ENCODE peak calls at places on chromosomes 5 and 9, in seven cellular contexts. One of them, this sample, is unnamed. For H3K27me3, the result is how much of the 10 kb centered on the place peaks cover.

GRCh38 chr9:94623253-94623652 is 16.1 kb downstream of the FBP1 start:
- DNase-seq in brain microvascular endothelial cell: no peak
- DNase-seq in A673: peak
- DNase-seq in ovary: no peak
- DNase-seq in spleen: peak
- DNase-seq in WERI-Rb-1: peak
- DNase-seq in effector memory CD4-positive, alpha-beta T cell: no peak
- DNase-seq in this sample: peak

GRCh38 chr5:1502046-1502736 is 21.6 kb downstream of the LPCAT1 start:
- DNase-seq in brain microvascular endothelial cell: no peak
- DNase-seq in WERI-Rb-1: no peak
- DNase-seq in A673: peak
- DNase-seq in ovary: no peak
- DNase-seq in spleen: peak
- DNase-seq in effector memory CD4-positive, alpha-beta T cell: peak
- DNase-seq in this sample: peak

GRCh38 chr9:95494416-95495371 is 22.1 kb downstream of the PTCH1 start:
- DNase-seq in spleen: peak
- DNase-seq in brain microvascular endothelial cell: no peak
- DNase-seq in ovary: no peak
- DNase-seq in WERI-Rb-1: peak
- DNase-seq in effector memory CD4-positive, alpha-beta T cell: peak
- DNase-seq in A673: peak
- DNase-seq in this sample: peak

GRCh38 chr9:76136986-76137385 is 246.5 kb downstream of the PCSK5 start:
- DNase-seq in WERI-Rb-1: no peak
- DNase-seq in ovary: peak
- DNase-seq in effector memory CD4-positive, alpha-beta T cell: no peak
- DNase-seq in brain microvascular endothelial cell: peak
- DNase-seq in spleen: no peak
- DNase-seq in A673: no peak
- DNase-seq in this sample: no peak

GRCh38 chr5:139863361-139863760 is 67.8 kb downstream of the PSD2 start:
- DNase-seq in WERI-Rb-1: no peak
- DNase-seq in brain microvascular endothelial cell: no peak
- DNase-seq in A673: no peak
- DNase-seq in spleen: no peak
- DNase-seq in ovary: peak
- DNase-seq in effector memory CD4-positive, alpha-beta T cell: no peak
- DNase-seq in this sample: no peak

GRCh38 chr5:98109561-98110006 is 663.9 kb upstream of the RGMB start:
- DNase-seq in ovary: no peak
- DNase-seq in brain microvascular endothelial cell: peak
- DNase-seq in spleen: no peak
- DNase-seq in A673: no peak
- DNase-seq in effector memory CD4-positive, alpha-beta T cell: no peak
- DNase-seq in WERI-Rb-1: no peak
- DNase-seq in this sample: no peak

GRCh38 chr5:68924490-68925145 is 169.2 kb upstream of the SLC30A5 start:
- DNase-seq in ovary: peak
- DNase-seq in brain microvascular endothelial cell: peak
- DNase-seq in WERI-Rb-1: no peak
- DNase-seq in A673: no peak
- DNase-seq in effector memory CD4-positive, alpha-beta T cell: no peak
- DNase-seq in spleen: no peak
- DNase-seq in this sample: no peak

GRCh38 chr5:73103885-73104284 is 16.5 kb upstream of the TMEM171 start:
- DNase-seq in ovary: no peak
- DNase-seq in A673: no peak
- DNase-seq in effector memory CD4-positive, alpha-beta T cell: no peak
- DNase-seq in spleen: no peak
- DNase-seq in brain microvascular endothelial cell: no peak
- DNase-seq in WERI-Rb-1: no peak
- DNase-seq in this sample: no peak

GRCh38 chr9:93254806-93255519 is 71.0 kb downstream of the WNK2 start:
- DNase-seq in effector memory CD4-positive, alpha-beta T cell: no peak
- DNase-seq in brain microvascular endothelial cell: no peak
- DNase-seq in A673: no peak
- DNase-seq in WERI-Rb-1: peak
- DNase-seq in ovary: peak
- DNase-seq in spleen: peak
- DNase-seq in this sample: peak

GRCh38 chr9:101037433-101037832 is 8.9 kb downstream of the PLPPR1 start:
- DNase-seq in ovary: no peak
- DNase-seq in spleen: no peak
- DNase-seq in brain microvascular endothelial cell: no peak
- DNase-seq in effector memory CD4-positive, alpha-beta T cell: no peak
- DNase-seq in WERI-Rb-1: no peak
- DNase-seq in A673: no peak
- DNase-seq in this sample: no peak

GRCh38 chr9:112338561-112338960 is 5.1 kb upstream of the PTBP3 start:
- DNase-seq in A673: no peak
- DNase-seq in WERI-Rb-1: no peak
- DNase-seq in spleen: no peak
- DNase-seq in effector memory CD4-positive, alpha-beta T cell: no peak
- DNase-seq in ovary: no peak
- DNase-seq in brain microvascular endothelial cell: peak
- DNase-seq in this sample: no peak

GRCh38 chr9:8037745-8038144 is 238.2 kb upstream of the DMAC1 start:
- DNase-seq in spleen: no peak
- DNase-seq in effector memory CD4-positive, alpha-beta T cell: no peak
- DNase-seq in A673: no peak
- DNase-seq in brain microvascular endothelial cell: no peak
- DNase-seq in ovary: no peak
- DNase-seq in WERI-Rb-1: no peak
- DNase-seq in this sample: no peak
- H3K4me3 ChIP-seq in spleen: no peak
- H3K4me3 ChIP-seq in effector memory CD4-positive, alpha-beta T cell: no peak
- H3K4me3 ChIP-seq in A673: no peak
- H3K4me3 ChIP-seq in brain microvascular endothelial cell: no peak
- H3K4me3 ChIP-seq in ovary: no peak
- H3K4me3 ChIP-seq in WERI-Rb-1: no peak
- H3K4me3 ChIP-seq in this sample: no peak

GRCh38 chr9:113798062-113799030 is 77.8 kb upstream of the ZNF618 start:
- DNase-seq in ovary: no peak
- DNase-seq in WERI-Rb-1: no peak
- DNase-seq in spleen: no peak
- DNase-seq in brain microvascular endothelial cell: no peak
- DNase-seq in effector memory CD4-positive, alpha-beta T cell: no peak
- DNase-seq in A673: no peak
- DNase-seq in this sample: no peak

GRCh38 chr9:113795811-113796392 is 80.2 kb upstream of the ZNF618 start:
- DNase-seq in effector memory CD4-positive, alpha-beta T cell: no peak
- DNase-seq in brain microvascular endothelial cell: no peak
- DNase-seq in A673: no peak
- DNase-seq in spleen: no peak
- DNase-seq in WERI-Rb-1: no peak
- DNase-seq in ovary: no peak
- DNase-seq in this sample: no peak

GRCh38 chr9:113794721-113795120 is 81.4 kb upstream of the ZNF618 start:
- DNase-seq in brain microvascular endothelial cell: no peak
- DNase-seq in ovary: no peak
- DNase-seq in effector memory CD4-positive, alpha-beta T cell: no peak
- DNase-seq in spleen: no peak
- DNase-seq in A673: no peak
- DNase-seq in WERI-Rb-1: no peak
- DNase-seq in this sample: no peak

GRCh38 chr9:113793558-113793957 is 82.6 kb upstream of the ZNF618 start:
- DNase-seq in ovary: no peak
- DNase-seq in brain microvascular endothelial cell: no peak
- DNase-seq in WERI-Rb-1: no peak
- DNase-seq in effector memory CD4-positive, alpha-beta T cell: no peak
- DNase-seq in spleen: no peak
- DNase-seq in A673: no peak
- DNase-seq in this sample: no peak

DNA sequence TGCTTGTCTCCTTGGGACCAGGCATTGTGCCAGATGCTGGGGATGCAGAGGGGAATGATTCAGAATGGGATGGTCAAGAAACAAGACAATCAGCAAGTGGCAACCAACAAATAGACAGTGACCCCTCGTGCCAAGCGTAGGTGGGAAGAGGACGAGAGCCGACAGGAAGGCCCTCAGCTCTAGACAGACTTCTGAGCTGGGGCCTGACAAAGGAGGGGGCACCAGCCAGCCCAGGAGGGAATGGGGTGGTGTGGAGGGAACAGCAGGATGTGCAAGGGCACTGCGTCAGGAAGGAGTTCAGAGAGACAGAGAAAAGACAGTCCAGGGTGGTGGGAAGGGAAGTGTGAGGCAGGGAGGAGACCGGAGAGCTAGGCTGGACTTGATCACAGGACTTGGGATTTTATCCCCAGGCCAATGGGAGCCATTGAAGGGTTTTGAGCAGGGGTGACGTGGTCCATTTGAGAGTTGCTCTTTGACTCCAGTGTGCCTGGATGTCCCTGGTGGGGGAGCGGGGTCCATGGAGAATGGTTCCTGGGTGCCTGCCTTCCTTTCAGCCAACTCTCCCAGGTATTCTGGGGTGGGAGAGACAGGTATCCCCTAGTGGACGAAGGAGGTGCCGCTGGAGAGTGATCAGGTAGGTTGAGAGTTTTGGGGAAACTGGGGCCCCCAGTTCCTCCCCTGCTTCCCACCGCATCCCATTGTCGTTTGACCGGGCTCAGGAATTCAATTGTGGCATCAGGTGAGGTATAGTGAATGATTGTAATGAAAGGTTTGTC is 79.3 kb upstream of the ZNF618 start:
- DNase-seq in A673: no peak
- DNase-seq in effector memory CD4-positive, alpha-beta T cell: no peak
- DNase-seq in spleen: no peak
- DNase-seq in WERI-Rb-1: no peak
- DNase-seq in ovary: no peak
- DNase-seq in brain microvascular endothelial cell: no peak
- DNase-seq in this sample: no peak
- H3K27me3 ChIP-seq in A673: under half
- H3K27me3 ChIP-seq in effector memory CD4-positive, alpha-beta T cell: under half
- H3K27me3 ChIP-seq in spleen: under half
- H3K27me3 ChIP-seq in WERI-Rb-1: half or more
- H3K27me3 ChIP-seq in ovary: under half
- H3K27me3 ChIP-seq in brain microvascular endothelial cell: under half
- H3K27me3 ChIP-seq in this sample: under half

DNA sequence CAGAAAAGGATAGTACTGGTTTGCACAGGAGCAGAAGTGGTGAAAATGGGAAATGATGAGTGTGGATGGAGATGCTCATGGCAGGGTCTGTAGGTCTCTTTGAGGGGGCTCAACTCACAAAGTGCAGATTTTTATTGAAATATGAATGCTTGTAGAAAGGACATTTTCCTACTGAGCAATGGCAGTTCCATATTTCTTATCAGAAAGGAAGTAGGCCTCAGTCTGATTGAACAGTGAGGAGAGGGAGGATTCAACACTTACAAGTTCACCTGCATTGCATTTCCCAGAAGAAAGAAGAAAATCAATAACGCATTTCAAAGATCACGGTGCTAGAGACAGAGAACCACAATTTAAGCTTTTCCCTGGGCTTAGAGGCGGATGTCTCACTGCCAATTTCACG is 49.2 kb downstream of the ANXA2R start:
- DNase-seq in A673: no peak
- DNase-seq in brain microvascular endothelial cell: no peak
- DNase-seq in WERI-Rb-1: no peak
- DNase-seq in spleen: no peak
- DNase-seq in effector memory CD4-positive, alpha-beta T cell: no peak
- DNase-seq in ovary: no peak
- DNase-seq in this sample: no peak
- H3K4me3 ChIP-seq in A673: no peak
- H3K4me3 ChIP-seq in brain microvascular endothelial cell: peak
- H3K4me3 ChIP-seq in WERI-Rb-1: no peak
- H3K4me3 ChIP-seq in spleen: peak
- H3K4me3 ChIP-seq in effector memory CD4-positive, alpha-beta T cell: peak
- H3K4me3 ChIP-seq in ovary: no peak
- H3K4me3 ChIP-seq in this sample: no peak

GRCh38 chr9:130541533-130541932 is 37.8 kb upstream of the FUBP3 start:
- DNase-seq in brain microvascular endothelial cell: no peak
- DNase-seq in A673: no peak
- DNase-seq in ovary: no peak
- DNase-seq in WERI-Rb-1: no peak
- DNase-seq in effector memory CD4-positive, alpha-beta T cell: no peak
- DNase-seq in spleen: no peak
- DNase-seq in this sample: no peak
- H3K27me3 ChIP-seq in brain microvascular endothelial cell: under half
- H3K27me3 ChIP-seq in A673: under half
- H3K27me3 ChIP-seq in ovary: under half
- H3K27me3 ChIP-seq in WERI-Rb-1: under half
- H3K27me3 ChIP-seq in effector memory CD4-positive, alpha-beta T cell: under half
- H3K27me3 ChIP-seq in spleen: under half
- H3K27me3 ChIP-seq in this sample: under half

GRCh38 chr9:136997355-136997754 is 987 bp upstream of the CLIC3 start:
- DNase-seq in ovary: no peak
- DNase-seq in spleen: no peak
- DNase-seq in A673: no peak
- DNase-seq in WERI-Rb-1: no peak
- DNase-seq in brain microvascular endothelial cell: no peak
- DNase-seq in effector memory CD4-positive, alpha-beta T cell: no peak
- DNase-seq in this sample: no peak

GRCh38 chr9:137001857-137002645 is 5.7 kb upstream of the CLIC3 start:
- DNase-seq in brain microvascular endothelial cell: no peak
- DNase-seq in WERI-Rb-1: no peak
- DNase-seq in spleen: no peak
- DNase-seq in ovary: no peak
- DNase-seq in effector memory CD4-positive, alpha-beta T cell: no peak
- DNase-seq in A673: no peak
- DNase-seq in this sample: no peak

GRCh38 chr9:137002646-137003041 is 6.3 kb upstream of the CLIC3 start:
- DNase-seq in ovary: no peak
- DNase-seq in effector memory CD4-positive, alpha-beta T cell: no peak
- DNase-seq in spleen: no peak
- DNase-seq in brain microvascular endothelial cell: no peak
- DNase-seq in WERI-Rb-1: no peak
- DNase-seq in A673: no peak
- DNase-seq in this sample: no peak

GRCh38 chr9:136997830-136998234 is 1.5 kb upstream of the CLIC3 start:
- DNase-seq in brain microvascular endothelial cell: peak
- DNase-seq in spleen: no peak
- DNase-seq in effector memory CD4-positive, alpha-beta T cell: no peak
- DNase-seq in ovary: no peak
- DNase-seq in A673: no peak
- DNase-seq in WERI-Rb-1: no peak
- DNase-seq in this sample: no peak

DNA sequence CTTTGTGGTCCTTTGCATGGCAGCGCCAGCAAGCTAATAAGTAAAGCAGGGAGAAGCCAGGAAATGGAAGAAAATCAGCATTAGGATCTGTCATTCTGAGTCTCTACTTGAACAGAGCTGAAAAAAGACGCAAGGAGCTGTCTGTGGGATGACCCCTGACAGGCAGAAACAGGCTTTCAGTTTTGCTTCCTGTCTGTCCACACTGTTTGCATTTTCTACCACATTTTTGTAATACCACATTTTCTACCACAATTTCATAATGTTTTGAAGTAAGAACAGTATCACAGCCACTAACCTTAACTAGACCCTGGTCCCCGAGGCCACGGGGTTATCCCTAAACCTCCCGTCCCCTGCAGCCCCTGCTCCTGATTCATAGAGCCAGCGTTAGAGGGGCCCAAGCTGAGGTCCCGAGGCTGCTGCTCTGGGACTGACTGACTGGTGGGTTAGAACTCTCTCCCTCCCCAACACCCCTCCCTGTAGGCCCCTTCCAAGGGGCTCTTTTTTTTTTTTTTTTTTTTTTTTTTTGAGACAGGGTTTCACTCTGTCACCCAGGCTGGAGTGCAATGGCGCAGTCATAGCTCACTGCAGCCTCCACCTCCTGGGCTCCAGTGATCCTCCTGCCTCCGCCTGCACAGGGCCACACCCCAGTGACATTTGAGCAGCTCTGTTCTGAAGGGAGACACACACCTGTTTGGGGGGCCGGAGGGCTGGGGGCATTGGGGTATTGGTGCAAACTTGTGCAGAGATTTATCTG is 4.0 kb upstream of the CLIC3 start:
- DNase-seq in brain microvascular endothelial cell: peak
- DNase-seq in WERI-Rb-1: no peak
- DNase-seq in A673: no peak
- DNase-seq in effector memory CD4-positive, alpha-beta T cell: no peak
- DNase-seq in spleen: no peak
- DNase-seq in ovary: no peak
- DNase-seq in this sample: no peak
- H3K4me3 ChIP-seq in brain microvascular endothelial cell: no peak
- H3K4me3 ChIP-seq in WERI-Rb-1: no peak
- H3K4me3 ChIP-seq in A673: no peak
- H3K4me3 ChIP-seq in effector memory CD4-positive, alpha-beta T cell: no peak
- H3K4me3 ChIP-seq in spleen: no peak
- H3K4me3 ChIP-seq in ovary: no peak
- H3K4me3 ChIP-seq in this sample: no peak